ENCODE peak calls at places on chromosomes 3 and 15, in seven cellular contexts. One of them, this sample, is unnamed.

GRCh38 chr3:107061466-107061865 is 315.8 kb upstream of the CCDC54 start:
- DNase-seq in astrocyte of the spinal cord: no peak
- DNase-seq in HCT116: no peak
- DNase-seq in fibroblast of lung: no peak
- DNase-seq in nephron progenitor cell: no peak
- DNase-seq in natural killer cell: no peak
- DNase-seq in upper lobe of right lung: no peak
- DNase-seq in this sample: no peak

GRCh38 chr3:37712387-37712786 is 149.3 kb upstream of the CTDSPL start:
- DNase-seq in upper lobe of right lung: no peak
- DNase-seq in natural killer cell: no peak
- DNase-seq in astrocyte of the spinal cord: no peak
- DNase-seq in fibroblast of lung: no peak
- DNase-seq in HCT116: no peak
- DNase-seq in nephron progenitor cell: no peak
- DNase-seq in this sample: no peak

GRCh38 chr3:19945405-19946290 is 1.2 kb upstream of the RAB5A start:
- DNase-seq in fibroblast of lung: no peak
- DNase-seq in nephron progenitor cell: no peak
- DNase-seq in HCT116: no peak
- DNase-seq in astrocyte of the spinal cord: no peak
- DNase-seq in natural killer cell: peak; percentile 17
- DNase-seq in upper lobe of right lung: no peak
- DNase-seq in this sample: no peak

GRCh38 chr3:5078151-5078550 is 43.9 kb upstream of the ARL8B start:
- DNase-seq in astrocyte of the spinal cord: peak; percentile 25
- DNase-seq in HCT116: no peak
- DNase-seq in natural killer cell: no peak
- DNase-seq in nephron progenitor cell: no peak
- DNase-seq in fibroblast of lung: peak; percentile 67
- DNase-seq in upper lobe of right lung: no peak
- DNase-seq in this sample: no peak

GRCh38 chr3:103127116-103127630 is 692.4 kb downstream of the ZPLD1 start:
- DNase-seq in upper lobe of right lung: no peak
- DNase-seq in fibroblast of lung: peak; percentile 65
- DNase-seq in HCT116: no peak
- DNase-seq in astrocyte of the spinal cord: peak; percentile 71
- DNase-seq in nephron progenitor cell: no peak
- DNase-seq in natural killer cell: no peak
- DNase-seq in this sample: no peak

GRCh38 chr3:47283193-47283537 is 421 bp downstream of the KLHL18 start:
- DNase-seq in nephron progenitor cell: no peak
- DNase-seq in HCT116: no peak
- DNase-seq in upper lobe of right lung: no peak
- DNase-seq in fibroblast of lung: peak; percentile 11
- DNase-seq in astrocyte of the spinal cord: peak; percentile 20
- DNase-seq in natural killer cell: no peak
- DNase-seq in this sample: no peak

GRCh38 chr3:104785966-104786365 is 580.7 kb upstream of the ALCAM start:
- DNase-seq in natural killer cell: no peak
- DNase-seq in fibroblast of lung: peak; percentile 52
- DNase-seq in upper lobe of right lung: no peak
- DNase-seq in astrocyte of the spinal cord: peak; percentile 15
- DNase-seq in HCT116: no peak
- DNase-seq in nephron progenitor cell: no peak
- DNase-seq in this sample: no peak

GRCh38 chr15:48759921-48760320 is 50.9 kb downstream of the CEP152 start:
- DNase-seq in HCT116: no peak
- DNase-seq in upper lobe of right lung: no peak
- DNase-seq in astrocyte of the spinal cord: no peak
- DNase-seq in nephron progenitor cell: no peak
- DNase-seq in natural killer cell: no peak
- DNase-seq in fibroblast of lung: no peak
- DNase-seq in this sample: no peak

GRCh38 chr3:141065258-141065657 is 14.1 kb downstream of the SPSB4 start:
- DNase-seq in fibroblast of lung: no peak
- DNase-seq in HCT116: no peak
- DNase-seq in natural killer cell: no peak
- DNase-seq in nephron progenitor cell: no peak
- DNase-seq in astrocyte of the spinal cord: no peak
- DNase-seq in upper lobe of right lung: peak; percentile 30
- DNase-seq in this sample: peak; percentile 20

GRCh38 chr15:68631621-68632051 is 52.8 kb downstream of the CORO2B start:
- DNase-seq in HCT116: no peak
- DNase-seq in nephron progenitor cell: no peak
- DNase-seq in natural killer cell: no peak
- DNase-seq in upper lobe of right lung: no peak
- DNase-seq in astrocyte of the spinal cord: no peak
- DNase-seq in fibroblast of lung: no peak
- DNase-seq in this sample: no peak

GRCh38 chr3:124032881-124033359 is 41.0 kb upstream of the ROPN1 start:
- DNase-seq in HCT116: peak; percentile 28
- DNase-seq in natural killer cell: peak; percentile 46
- DNase-seq in upper lobe of right lung: peak; percentile 91
- DNase-seq in nephron progenitor cell: peak; percentile 96
- DNase-seq in astrocyte of the spinal cord: peak; percentile 82
- DNase-seq in fibroblast of lung: peak; percentile 85
- DNase-seq in this sample: peak; percentile 93

GRCh38 chr3:123225557-123225956 is 23.8 kb downstream of the SEC22A start:
- DNase-seq in nephron progenitor cell: no peak
- DNase-seq in astrocyte of the spinal cord: no peak
- DNase-seq in natural killer cell: no peak
- DNase-seq in fibroblast of lung: no peak
- DNase-seq in HCT116: no peak
- DNase-seq in upper lobe of right lung: no peak
- DNase-seq in this sample: no peak

GRCh38 chr15:57440799-57441198 is 64.5 kb downstream of the CGNL1 start:
- DNase-seq in astrocyte of the spinal cord: peak; percentile 91
- DNase-seq in nephron progenitor cell: no peak
- DNase-seq in HCT116: no peak
- DNase-seq in fibroblast of lung: peak; percentile 98
- DNase-seq in natural killer cell: no peak
- DNase-seq in upper lobe of right lung: no peak
- DNase-seq in this sample: no peak

GRCh38 chr3:107404727-107405519 is 27.7 kb downstream of the CCDC54 start:
- DNase-seq in fibroblast of lung: peak; percentile 86
- DNase-seq in nephron progenitor cell: no peak
- DNase-seq in upper lobe of right lung: no peak
- DNase-seq in HCT116: no peak
- DNase-seq in astrocyte of the spinal cord: peak; percentile 67
- DNase-seq in natural killer cell: no peak
- DNase-seq in this sample: no peak

GRCh38 chr3:134642445-134643149 is 8.2 kb downstream of the KY start:
- DNase-seq in fibroblast of lung: no peak
- DNase-seq in upper lobe of right lung: no peak
- DNase-seq in nephron progenitor cell: no peak
- DNase-seq in astrocyte of the spinal cord: no peak
- DNase-seq in HCT116: no peak
- DNase-seq in natural killer cell: no peak
- DNase-seq in this sample: no peak

GRCh38 chr3:151817473-151817872 is 3.6 kb downstream of the AADAC start:
- DNase-seq in nephron progenitor cell: no peak
- DNase-seq in astrocyte of the spinal cord: no peak
- DNase-seq in fibroblast of lung: no peak
- DNase-seq in HCT116: no peak
- DNase-seq in natural killer cell: no peak
- DNase-seq in upper lobe of right lung: no peak
- DNase-seq in this sample: no peak

GRCh38 chr3:193987186-193987585 is 148.8 kb upstream of the HES1 start:
- DNase-seq in natural killer cell: no peak
- DNase-seq in astrocyte of the spinal cord: peak; percentile 46
- DNase-seq in upper lobe of right lung: no peak
- DNase-seq in fibroblast of lung: peak; percentile 55
- DNase-seq in HCT116: no peak
- DNase-seq in nephron progenitor cell: no peak
- DNase-seq in this sample: no peak

GRCh38 chr3:143686638-143687197 is 161.6 kb downstream of the SLC9A9 start:
- DNase-seq in nephron progenitor cell: no peak
- DNase-seq in fibroblast of lung: no peak
- DNase-seq in natural killer cell: no peak
- DNase-seq in upper lobe of right lung: no peak
- DNase-seq in astrocyte of the spinal cord: no peak
- DNase-seq in HCT116: no peak
- DNase-seq in this sample: no peak

GRCh38 chr3:149473314-149473990 is 1.0 kb upstream of the TM4SF4 start:
- DNase-seq in nephron progenitor cell: no peak
- DNase-seq in fibroblast of lung: peak; percentile 87
- DNase-seq in natural killer cell: no peak
- DNase-seq in upper lobe of right lung: no peak
- DNase-seq in HCT116: peak; percentile 19
- DNase-seq in astrocyte of the spinal cord: peak; percentile 84
- DNase-seq in this sample: no peak

GRCh38 chr3:23994247-23994574 is 49.1 kb downstream of the NR1D2 start:
- DNase-seq in upper lobe of right lung: no peak
- DNase-seq in fibroblast of lung: no peak
- DNase-seq in natural killer cell: no peak
- DNase-seq in nephron progenitor cell: no peak
- DNase-seq in HCT116: no peak
- DNase-seq in astrocyte of the spinal cord: no peak
- DNase-seq in this sample: no peak

GRCh38 chr3:23996058-23996457 is 51.0 kb downstream of the NR1D2 start:
- DNase-seq in HCT116: no peak
- DNase-seq in natural killer cell: no peak
- DNase-seq in upper lobe of right lung: no peak
- DNase-seq in fibroblast of lung: peak; percentile 41
- DNase-seq in astrocyte of the spinal cord: no peak
- DNase-seq in nephron progenitor cell: no peak
- DNase-seq in this sample: no peak

GRCh38 chr3:23991236-23992050 is 46.4 kb downstream of the NR1D2 start:
- DNase-seq in HCT116: no peak
- DNase-seq in natural killer cell: no peak
- DNase-seq in upper lobe of right lung: no peak
- DNase-seq in astrocyte of the spinal cord: peak; percentile 44
- DNase-seq in fibroblast of lung: peak; percentile 35
- DNase-seq in nephron progenitor cell: no peak
- DNase-seq in this sample: no peak

GRCh38 chr3:23993556-23994246 is 48.6 kb downstream of the NR1D2 start:
- DNase-seq in astrocyte of the spinal cord: no peak
- DNase-seq in natural killer cell: no peak
- DNase-seq in fibroblast of lung: no peak
- DNase-seq in nephron progenitor cell: no peak
- DNase-seq in upper lobe of right lung: no peak
- DNase-seq in HCT116: no peak
- DNase-seq in this sample: no peak

GRCh38 chr3:23992051-23992628 is 47.1 kb downstream of the NR1D2 start:
- DNase-seq in fibroblast of lung: peak; percentile 77
- DNase-seq in nephron progenitor cell: no peak
- DNase-seq in natural killer cell: no peak
- DNase-seq in upper lobe of right lung: no peak
- DNase-seq in HCT116: no peak
- DNase-seq in astrocyte of the spinal cord: peak; percentile 59
- DNase-seq in this sample: no peak
- TF ChIP-seq CTCF in fibroblast of lung: no peak
- TF ChIP-seq CTCF in nephron progenitor cell: no peak
- TF ChIP-seq CTCF in natural killer cell: no peak
- TF ChIP-seq CTCF in upper lobe of right lung: no peak
- TF ChIP-seq CTCF in HCT116: no peak
- TF ChIP-seq CTCF in astrocyte of the spinal cord: no peak
- TF ChIP-seq CTCF in this sample: no peak

GRCh38 chr15:28983432-28984311 is 97.9 kb downstream of the APBA2 start:
- DNase-seq in upper lobe of right lung: peak; percentile 43
- DNase-seq in natural killer cell: no peak
- DNase-seq in astrocyte of the spinal cord: no peak
- DNase-seq in HCT116: no peak
- DNase-seq in fibroblast of lung: no peak
- DNase-seq in nephron progenitor cell: no peak
- DNase-seq in this sample: no peak
- TF ChIP-seq CTCF in upper lobe of right lung: no peak
- TF ChIP-seq CTCF in natural killer cell: no peak
- TF ChIP-seq CTCF in astrocyte of the spinal cord: no peak
- TF ChIP-seq CTCF in HCT116: peak; percentile 77
- TF ChIP-seq CTCF in fibroblast of lung: peak; percentile 2
- TF ChIP-seq CTCF in nephron progenitor cell: no peak
- TF ChIP-seq CTCF in this sample: peak; percentile 34

DNA sequence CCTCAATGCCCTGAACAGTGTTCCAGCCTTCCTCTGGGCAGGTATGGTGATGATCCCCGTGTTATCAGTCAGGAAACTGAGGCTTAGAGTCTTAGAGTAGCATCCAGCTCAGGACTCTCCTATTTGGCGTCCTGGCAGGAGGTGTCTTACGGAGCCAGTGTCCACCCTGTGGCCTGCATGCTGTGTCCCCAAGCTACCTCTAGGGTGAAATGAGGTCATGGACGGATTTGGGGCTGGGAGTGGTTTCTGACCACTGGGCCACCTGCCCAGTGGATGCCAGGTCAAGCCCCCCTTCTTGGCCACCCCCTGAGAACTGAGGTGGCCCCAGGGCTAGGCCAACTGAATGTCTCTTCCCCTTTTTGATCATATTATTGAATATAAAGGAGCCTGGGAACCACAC is 27.2 kb upstream of the SLC6A6 start:
- DNase-seq in HCT116: no peak
- DNase-seq in nephron progenitor cell: no peak
- DNase-seq in fibroblast of lung: no peak
- DNase-seq in astrocyte of the spinal cord: no peak
- DNase-seq in upper lobe of right lung: no peak
- DNase-seq in natural killer cell: no peak
- DNase-seq in this sample: no peak
- TF ChIP-seq CTCF in HCT116: peak; percentile 42
- TF ChIP-seq CTCF in nephron progenitor cell: no peak
- TF ChIP-seq CTCF in fibroblast of lung: no peak
- TF ChIP-seq CTCF in astrocyte of the spinal cord: no peak
- TF ChIP-seq CTCF in upper lobe of right lung: no peak
- TF ChIP-seq CTCF in natural killer cell: no peak
- TF ChIP-seq CTCF in this sample: peak; percentile 54

DNA sequence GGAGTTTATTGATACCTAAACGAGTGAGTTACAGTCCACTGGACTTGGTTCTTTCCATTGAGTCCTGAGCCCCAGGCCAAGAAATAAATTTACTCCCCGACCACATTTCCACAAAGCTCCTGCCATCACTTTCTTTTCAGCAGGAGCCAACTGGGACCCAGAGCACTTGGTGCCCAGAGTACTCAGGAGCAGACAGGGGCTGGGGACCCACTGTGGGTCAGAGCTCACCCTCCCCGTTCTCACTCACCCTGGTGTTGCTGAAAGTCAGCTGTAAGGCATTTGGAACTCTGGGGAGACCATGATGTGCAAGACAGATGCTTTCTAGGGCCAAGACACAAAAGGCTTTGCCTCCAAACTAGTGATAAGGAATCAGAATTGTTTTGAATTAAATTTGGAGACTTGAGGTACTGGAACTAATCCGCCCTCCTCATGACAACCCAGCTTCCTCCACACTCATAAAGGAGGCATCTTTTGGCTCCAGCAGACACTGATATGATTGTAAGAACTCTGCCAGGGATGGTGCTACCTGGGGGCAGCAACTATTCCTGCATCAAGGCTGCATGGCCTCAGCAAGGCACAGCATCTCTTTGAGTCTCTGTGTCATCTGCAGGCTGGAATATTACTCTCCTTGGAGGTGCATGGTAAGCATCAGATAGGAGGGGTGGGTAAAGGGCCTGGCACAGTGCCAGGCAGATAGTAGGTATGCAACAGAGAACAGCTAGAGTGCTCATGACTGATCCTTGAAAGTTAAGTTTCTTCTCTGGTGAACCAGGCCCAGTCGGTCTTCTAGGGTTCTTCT is 7.3 kb upstream of the CAMK1 start:
- DNase-seq in astrocyte of the spinal cord: no peak
- DNase-seq in HCT116: no peak
- DNase-seq in fibroblast of lung: no peak
- DNase-seq in natural killer cell: no peak
- DNase-seq in nephron progenitor cell: no peak
- DNase-seq in upper lobe of right lung: no peak
- DNase-seq in this sample: no peak
- TF ChIP-seq CTCF in astrocyte of the spinal cord: no peak
- TF ChIP-seq CTCF in HCT116: no peak
- TF ChIP-seq CTCF in fibroblast of lung: no peak
- TF ChIP-seq CTCF in natural killer cell: no peak
- TF ChIP-seq CTCF in nephron progenitor cell: no peak
- TF ChIP-seq CTCF in upper lobe of right lung: no peak
- TF ChIP-seq CTCF in this sample: no peak